ENCODE peak calls at places on chromosome 19, in four cellular contexts. One of them, this sample, is unnamed.
A peak's percentile ranks its signal among the peaks of the same experiment; 100 is the strongest.

GRCh38 chr19:16626796-16627193 is 1.2 kb downstream of the MED26 start:
- DNase-seq in GM04503: no peak
- DNase-seq in ecto neural progenitor cell: no peak
- DNase-seq in AG09309: no peak
- DNase-seq in this sample: no peak

GRCh38 chr19:6677924-6678689 is 8.1 kb upstream of the TNFSF14 start:
- DNase-seq in AG09309: no peak
- DNase-seq in ecto neural progenitor cell: peak; percentile 74
- DNase-seq in GM04503: no peak
- DNase-seq in this sample: peak; percentile 38

GRCh38 chr19:46006411-46006810 is 11.1 kb downstream of the CCDC61 start:
- DNase-seq in AG09309: no peak
- DNase-seq in ecto neural progenitor cell: no peak
- DNase-seq in GM04503: no peak
- DNase-seq in this sample: no peak

GRCh38 chr19:805600-806550 is 8.6 kb downstream of the PTBP1 start:
- DNase-seq in AG09309: no peak
- DNase-seq in GM04503: no peak
- DNase-seq in ecto neural progenitor cell: no peak
- DNase-seq in this sample: no peak

GRCh38 chr19:44640518-44640917 is 3.2 kb upstream of the PVR start:
- DNase-seq in ecto neural progenitor cell: no peak
- DNase-seq in AG09309: no peak
- DNase-seq in GM04503: peak; percentile 54
- DNase-seq in this sample: no peak

GRCh38 chr19:18520848-18521691 is 800 bp downstream of the ELL start:
- DNase-seq in ecto neural progenitor cell: peak; percentile 69
- DNase-seq in AG09309: no peak
- DNase-seq in GM04503: no peak
- DNase-seq in this sample: peak; percentile 26

GRCh38 chr19:8575467-8575997 is 1.7 kb downstream of the MYO1F start:
- DNase-seq in AG09309: no peak
- DNase-seq in GM04503: no peak
- DNase-seq in ecto neural progenitor cell: no peak
- DNase-seq in this sample: no peak

GRCh38 chr19:21022996-21023395 is 2.5 kb downstream of the ZNF430 start:
- DNase-seq in GM04503: peak; percentile 19
- DNase-seq in AG09309: peak; percentile 37
- DNase-seq in ecto neural progenitor cell: no peak
- DNase-seq in this sample: no peak

GRCh38 chr19:2423913-2424685 is 3.3 kb downstream of the TIMM13 start:
- DNase-seq in ecto neural progenitor cell: no peak
- DNase-seq in AG09309: no peak
- DNase-seq in GM04503: no peak
- DNase-seq in this sample: peak; percentile 20

GRCh38 chr19:27744926-27745844 is 1467.8 kb downstream of the UQCRFS1 start:
- DNase-seq in AG09309: no peak
- DNase-seq in ecto neural progenitor cell: peak; percentile 9
- DNase-seq in GM04503: peak; percentile 16
- DNase-seq in this sample: no peak

GRCh38 chr19:48137411-48137810 is 26.8 kb upstream of the PLA2G4C start:
- DNase-seq in GM04503: no peak
- DNase-seq in AG09309: no peak
- DNase-seq in ecto neural progenitor cell: no peak
- DNase-seq in this sample: no peak

GRCh38 chr19:50718255-50719118 is 1.1 kb downstream of the SHANK1 start:
- DNase-seq in ecto neural progenitor cell: peak; percentile 75
- DNase-seq in GM04503: no peak
- DNase-seq in AG09309: no peak
- DNase-seq in this sample: peak; percentile 46

GRCh38 chr19:20558011-20558410 is 7.6 kb downstream of the ZNF737 start:
- DNase-seq in ecto neural progenitor cell: no peak
- DNase-seq in AG09309: no peak
- DNase-seq in GM04503: no peak
- DNase-seq in this sample: peak; percentile 40

GRCh38 chr19:41350735-41351338 is 2.9 kb downstream of the TGFB1 start:
- DNase-seq in GM04503: no peak
- DNase-seq in ecto neural progenitor cell: no peak
- DNase-seq in AG09309: no peak
- DNase-seq in this sample: no peak